ENCODE peak calls at places on chromosomes 12 and 14, in five cellular contexts. B, I, P, K and M are unnamed samples. For H3K9me3, the result is how much of the 10 kb centered on the place peaks cover.

GRCh38 chr12:108637222-108637621 is 3.5 kb upstream of the SELPLG start:
- DNase-seq in B (no peak), I (no peak), P (peak), K (no peak), M (no peak)

GRCh38 chr12:82527165-82527780 is 159.4 kb upstream of the TMTC2 start:
- DNase-seq in B (peak), I (peak), P (peak), K (peak), M (no peak)

GRCh38 chr12:8033153-8034044 is 883 bp downstream of the FOXJ2 start:
- DNase-seq in B (peak), I (peak), P (peak), K (peak), M (peak)

GRCh38 chr14:97634786-97635185 is 837.6 kb downstream of the VRK1 start:
- DNase-seq in B (no peak), I (no peak), P (no peak), K (peak), M (no peak)

GRCh38 chr14:52641745-52642144 is 53.6 kb downstream of the ERO1A start:
- DNase-seq in B (no peak), I (no peak), P (no peak), K (peak), M (no peak)

GRCh38 chr12:70240677-70241076 is 2.6 kb upstream of the CNOT2 start:
- DNase-seq in B (no peak), I (no peak), P (no peak), K (no peak), M (no peak)

GRCh38 chr12:6234214-6234613 is 34.0 kb downstream of the CD9 start:
- DNase-seq in B (no peak), I (no peak), P (no peak), K (no peak), M (no peak)

GRCh38 chr12:69991683-69992297 is 166.8 kb downstream of the MYRFL start:
- DNase-seq in B (no peak), I (no peak), P (no peak), K (no peak), M (no peak)

GRCh38 chr12:6536894-6537579 is 2.7 kb downstream of the GAPDH start:
- DNase-seq in B (no peak), I (peak), P (peak), K (no peak), M (no peak)

GRCh38 chr12:58639323-58639934 is 280.9 kb downstream of the LRIG3 start:
- DNase-seq in B (no peak), I (no peak), P (no peak), K (peak), M (no peak)

GRCh38 chr14:56422703-56423213 is 156.8 kb upstream of the TMEM260 start:
- DNase-seq in B (no peak), I (peak), P (peak), K (peak), M (peak)

GRCh38 chr12:81083906-81084513 is 6.1 kb downstream of the ACSS3 start:
- DNase-seq in B (no peak), I (no peak), P (no peak), K (no peak), M (no peak)

GRCh38 chr12:72178871-72179270 is 93.3 kb upstream of the TRHDE start:
- DNase-seq in B (no peak), I (no peak), P (no peak), K (no peak), M (no peak)

GRCh38 chr12:51393676-51394545 is 2.7 kb upstream of the GALNT6 start:
- DNase-seq in B (no peak), I (no peak), P (no peak), K (peak), M (no peak)

GRCh38 chr14:69803753-69804152 is 6.7 kb upstream of the SLC10A1 start:
- DNase-seq in B (no peak), I (no peak), P (no peak), K (peak), M (no peak)

GRCh38 chr12:116541547-116542344 is 17.4 kb upstream of the MAP1LC3B2 start:
- DNase-seq in B (no peak), I (no peak), P (no peak), K (no peak), M (no peak)

GRCh38 chr12:85843606-85844325 is 7.6 kb upstream of the RASSF9 start:
- DNase-seq in B (no peak), I (no peak), P (no peak), K (no peak), M (no peak)

GRCh38 chr12:69583203-69583602 is 2.1 kb upstream of the CCT2 start:
- DNase-seq in B (peak), I (peak), P (peak), K (peak), M (no peak)

GRCh38 chr12:104649217-104649834 is 192.6 kb downstream of the CHST11 start:
- DNase-seq in B (no peak), I (no peak), P (no peak), K (no peak), M (no peak)

GRCh38 chr14:89721991-89722390 is 232.5 kb downstream of the EFCAB11 start:
- DNase-seq in B (no peak), I (no peak), P (no peak), K (no peak), M (no peak)

GRCh38 chr14:89719371-89720075 is 235.0 kb downstream of the EFCAB11 start:
- DNase-seq in B (no peak), I (no peak), P (no peak), K (no peak), M (no peak)

GRCh38 chr14:89720076-89720687 is 234.3 kb downstream of the EFCAB11 start:
- DNase-seq in B (no peak), I (no peak), P (no peak), K (no peak), M (no peak)

GRCh38 chr14:89720741-89721315 is 233.7 kb downstream of the EFCAB11 start:
- DNase-seq in B (peak), I (peak), P (peak), K (no peak), M (peak)

GRCh38 chr14:89721330-89721729 is 233.2 kb downstream of the EFCAB11 start:
- DNase-seq in B (no peak), I (no peak), P (no peak), K (no peak), M (no peak)
- H3K4me3 ChIP-seq in B (no peak), I (no peak), P (peak), K (no peak), M (no peak)

GRCh38 chr12:38291160-38291559 is 25.4 kb upstream of the ALG10B start:
- DNase-seq in B (no peak), I (no peak), P (no peak), K (no peak), M (no peak)

GRCh38 chr12:38289396-38289795 is 27.2 kb upstream of the ALG10B start:
- DNase-seq in B (no peak), I (no peak), P (no peak), K (no peak), M (no peak)
- H3K9me3 ChIP-seq in B (under half), I (under half), P (under half), K (under half), M (under half)

GRCh38 chr12:77228376-77228775 is 163.0 kb upstream of the E2F7 start:
- DNase-seq in B (no peak), I (no peak), P (no peak), K (no peak), M (no peak)

GRCh38 chr12:77232045-77232444 is 166.7 kb upstream of the E2F7 start:
- DNase-seq in B (no peak), I (no peak), P (no peak), K (no peak), M (no peak)

GRCh38 chr12:77231548-77231947 is 166.2 kb upstream of the E2F7 start:
- DNase-seq in B (no peak), I (no peak), P (no peak), K (no peak), M (peak)

GRCh38 chr12:77226398-77226797 is 161.0 kb upstream of the E2F7 start:
- DNase-seq in B (no peak), I (no peak), P (no peak), K (no peak), M (no peak)

GRCh38 chr12:77229640-77230442 is 164.5 kb upstream of the E2F7 start:
- DNase-seq in B (peak), I (no peak), P (no peak), K (peak), M (no peak)
- H3K4me3 ChIP-seq in B (no peak), I (no peak), P (no peak), K (no peak), M (no peak)

DNA sequence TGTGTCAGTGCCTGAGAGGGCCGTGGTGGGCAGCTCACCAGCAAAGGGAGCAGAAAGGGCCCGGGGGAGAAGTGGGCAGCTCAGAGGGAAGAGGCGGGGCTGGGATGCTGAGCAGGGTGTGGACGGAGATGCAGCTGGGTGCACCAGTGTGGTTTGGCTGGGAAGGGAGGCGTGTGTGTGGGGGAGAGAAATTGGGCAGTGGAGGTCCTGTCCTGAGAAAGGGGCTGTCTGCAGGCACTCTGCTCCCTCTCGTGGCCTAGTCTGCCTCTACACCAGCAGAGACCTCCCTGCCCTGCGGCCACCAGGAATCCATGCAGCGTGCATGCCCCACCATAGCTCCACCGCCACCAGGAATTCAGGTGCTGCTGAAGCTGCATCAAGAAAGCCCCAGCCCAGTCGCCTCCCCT is 6.4 kb downstream of the TMEM121 start:
- DNase-seq in B (no peak), I (peak), P (peak), K (no peak), M (peak)
- H3K9me3 ChIP-seq in B (under half), I (under half), P (under half), K (under half), M (under half)

GRCh38 chr14:92654206-92654901 is 94.1 kb downstream of the LGMN start:
- DNase-seq in B (no peak), I (no peak), P (no peak), K (no peak), M (no peak)

GRCh38 chr14:92652413-92653151 is 95.8 kb downstream of the LGMN start:
- DNase-seq in B (no peak), I (no peak), P (no peak), K (no peak), M (no peak)

GRCh38 chr14:92651106-92651792 is 97.2 kb downstream of the LGMN start:
- DNase-seq in B (no peak), I (no peak), P (peak), K (no peak), M (peak)

GRCh38 chr14:92651793-92652382 is 96.5 kb downstream of the LGMN start:
- DNase-seq in B (no peak), I (no peak), P (no peak), K (no peak), M (peak)

GRCh38 chr14:92653162-92653651 is 95.2 kb downstream of the LGMN start:
- DNase-seq in B (no peak), I (no peak), P (no peak), K (no peak), M (no peak)
- H3K4me3 ChIP-seq in B (no peak), I (no peak), P (no peak), K (no peak), M (no peak)

GRCh38 chr12:128367961-128368360 is 101.0 kb downstream of the TMEM132C start:
- DNase-seq in B (no peak), I (no peak), P (no peak), K (no peak), M (no peak)

GRCh38 chr12:128365032-128365431 is 98.1 kb downstream of the TMEM132C start:
- DNase-seq in B (no peak), I (no peak), P (no peak), K (no peak), M (no peak)

GRCh38 chr12:128365831-128366231 is 98.9 kb downstream of the TMEM132C start:
- DNase-seq in B (no peak), I (no peak), P (no peak), K (no peak), M (no peak)
- H3K9me3 ChIP-seq in B (under half), I (under half), P (under half), K (under half), M (under half)